ENCODE peak calls at places on chromosomes 13 and 19, in ten cellular contexts. B is BJ; D is omental fat pad; W is endodermal cell; G is CD8-positive, alpha-beta T cell; V is Peyer's patch; Q is suprapubic skin; I is WTC11; N is heart right ventricle; M is cardiac muscle cell. T is an unnamed sample.

GRCh38 chr13:66402546-66402945 is 827.6 kb downstream of the PCDH9 start:
- DNase-seq in B (no peak), D (no peak), W (no peak), G (no peak), V (no peak), Q (no peak), I (no peak), N (no peak), M (no peak), T (no peak)

GRCh38 chr13:45068036-45069001 is 52.0 kb upstream of the GTF2F2 start:
- DNase-seq in B (no peak), D (no peak), W (no peak), G (no peak), V (no peak), Q (no peak), I (no peak), N (no peak), M (no peak), T (no peak)

GRCh38 chr19:41373993-41374392 is 2.3 kb upstream of the TMEM91 start:
- DNase-seq in B (peak; percentile 71), D (no peak), W (no peak), G (no peak), V (peak; percentile 75), Q (peak; percentile 91), I (no peak), N (peak; percentile 89), M (no peak), T (no peak)

GRCh38 chr19:41166888-41167804 is 25.9 kb upstream of the CYP2S1 start:
- DNase-seq in B (no peak), D (no peak), W (no peak), G (no peak), V (peak; percentile 88), Q (no peak), I (no peak), N (no peak), M (no peak), T (no peak)

GRCh38 chr13:19172647-19173030 is 9.0 kb downstream of the TUBA3C start:
- DNase-seq in B (no peak), D (no peak), W (no peak), G (no peak), V (no peak), Q (no peak), I (no peak), N (no peak), M (no peak), T (no peak)

GRCh38 chr19:47124937-47125668 is 5.5 kb upstream of the SAE1 start:
- DNase-seq in B (no peak), D (no peak), W (peak; percentile 76), G (no peak), V (no peak), Q (no peak), I (no peak), N (no peak), M (peak; percentile 84), T (no peak)

GRCh38 chr13:99760456-99760855 is 211.1 kb downstream of the ZIC5 start:
- DNase-seq in B (no peak), D (no peak), W (no peak), G (no peak), V (no peak), Q (no peak), I (no peak), N (no peak), M (no peak), T (no peak)

GRCh38 chr19:33794578-33795369 is 1.9 kb upstream of the KCTD15 start:
- DNase-seq in B (no peak), D (no peak), W (peak; percentile 69), G (no peak), V (no peak), Q (no peak), I (peak; percentile 54), N (peak; percentile 54), M (no peak), T (no peak)

GRCh38 chr19:4083677-4084546 is 17.2 kb upstream of the ZBTB7A start:
- DNase-seq in B (no peak), D (no peak), W (no peak), G (peak; percentile 50), V (peak; percentile 79), Q (no peak), I (no peak), N (no peak), M (no peak), T (no peak)

GRCh38 chr13:113969973-113970611 is 3.8 kb downstream of the C13orf46 start:
- DNase-seq in B (no peak), D (no peak), W (no peak), G (no peak), V (peak; percentile 54), Q (no peak), I (peak; percentile 8), N (no peak), M (no peak), T (peak; percentile 43)

GRCh38 chr13:46181799-46182490 is at the start of gene LCP1:
- DNase-seq in B (no peak), D (no peak), W (peak; percentile 47), G (peak; percentile 87), V (peak; percentile 88), Q (no peak), I (no peak), N (no peak), M (no peak), T (peak; percentile 81)

GRCh38 chr19:35755550-35756371 is 1.1 kb downstream of the HSPB6 start:
- DNase-seq in B (no peak), D (peak; percentile 36), W (peak; percentile 60), G (peak; percentile 57), V (peak; percentile 80), Q (peak; percentile 93), I (peak; percentile 15), N (peak; percentile 93), M (no peak), T (no peak)

GRCh38 chr19:17336872-17337674 is at the start of gene GTPBP3:
- DNase-seq in B (peak; percentile 86), D (peak; percentile 92), W (peak; percentile 99), G (peak; percentile 99), V (peak; percentile 99), Q (peak; percentile 99), I (peak; percentile 98), N (peak; percentile 94), M (peak; percentile 99), T (peak; percentile 95)

DNA sequence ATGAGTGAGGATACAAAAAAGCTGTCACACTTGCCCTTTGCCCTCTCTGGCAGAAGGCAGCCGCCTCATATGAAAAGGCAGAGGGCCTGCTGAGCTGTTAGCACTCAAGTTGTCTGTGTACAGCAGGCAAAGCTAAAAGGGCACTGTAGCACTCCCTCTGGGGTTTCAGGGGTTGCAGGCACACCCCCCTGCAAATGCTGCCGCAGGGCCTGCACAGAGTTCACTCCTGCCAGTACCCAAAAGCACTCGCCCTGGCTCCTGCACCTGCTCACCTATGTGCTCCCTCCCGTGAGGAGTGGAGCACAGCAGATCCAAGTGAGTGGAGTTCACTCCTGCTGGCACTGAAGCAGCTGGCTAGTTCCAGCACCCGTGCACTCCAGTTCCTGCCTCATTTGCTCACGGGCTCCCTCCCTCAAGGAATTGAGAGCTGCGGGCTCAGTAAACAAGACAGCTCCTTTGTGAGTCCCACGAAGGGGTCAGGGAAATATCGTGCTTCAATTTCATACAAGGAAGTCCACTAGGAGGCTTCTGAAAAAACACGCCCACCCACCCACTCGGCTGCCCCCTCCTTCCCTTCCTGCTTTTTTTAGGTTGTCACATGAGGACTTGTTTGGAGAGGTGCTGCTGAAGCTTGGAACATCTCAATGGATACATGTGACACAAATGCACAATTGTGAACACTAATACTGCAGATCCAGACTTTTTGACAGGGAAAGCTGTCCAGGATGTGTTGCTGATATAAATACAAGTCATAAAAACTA is 9.9 kb upstream of the RCBTB2 start:
- DNase-seq in B (no peak), D (no peak), W (peak; percentile 73), G (no peak), V (peak; percentile 57), Q (no peak), I (peak; percentile 41), N (peak; percentile 47), M (peak; percentile 74), T (no peak)
- TF ChIP-seq CTCF in B (peak; percentile 21), D (no peak), W (peak; percentile 38), G (no peak), V (no peak), Q (no peak), I (no peak), N (peak; percentile 17), M (peak; percentile 11), T (peak; percentile 15)

GRCh38 chr13:90732049-90732448 is 615.4 kb upstream of the MIR17HG start:
- DNase-seq in B (no peak), D (no peak), W (peak; percentile 78), G (no peak), V (no peak), Q (no peak), I (peak; percentile 49), N (no peak), M (no peak), T (no peak)
- TF ChIP-seq CTCF in B (no peak), D (no peak), W (peak; percentile 61), G (no peak), V (no peak), Q (no peak), I (no peak), N (no peak), M (no peak), T (no peak)

GRCh38 chr19:18419195-18419698 is at the start of gene SSBP4:
- DNase-seq in B (no peak), D (no peak), W (peak; percentile 88), G (peak; percentile 58), V (peak; percentile 79), Q (no peak), I (peak; percentile 69), N (peak; percentile 82), M (peak; percentile 83), T (no peak)
- TF ChIP-seq CTCF in B (no peak), D (no peak), W (peak; percentile 64), G (no peak), V (peak; percentile 68), Q (peak; percentile 42), I (no peak), N (peak; percentile 22), M (no peak), T (peak; percentile 64)

GRCh38 chr13:36356058-36356457 is 9.9 kb upstream of the SPART start:
- DNase-seq in B (no peak), D (no peak), W (no peak), G (no peak), V (no peak), Q (no peak), I (no peak), N (no peak), M (no peak), T (no peak)
- TF ChIP-seq CTCF in B (no peak), D (no peak), W (no peak), G (no peak), V (no peak), Q (no peak), I (no peak), N (no peak), M (no peak), T (no peak)

DNA sequence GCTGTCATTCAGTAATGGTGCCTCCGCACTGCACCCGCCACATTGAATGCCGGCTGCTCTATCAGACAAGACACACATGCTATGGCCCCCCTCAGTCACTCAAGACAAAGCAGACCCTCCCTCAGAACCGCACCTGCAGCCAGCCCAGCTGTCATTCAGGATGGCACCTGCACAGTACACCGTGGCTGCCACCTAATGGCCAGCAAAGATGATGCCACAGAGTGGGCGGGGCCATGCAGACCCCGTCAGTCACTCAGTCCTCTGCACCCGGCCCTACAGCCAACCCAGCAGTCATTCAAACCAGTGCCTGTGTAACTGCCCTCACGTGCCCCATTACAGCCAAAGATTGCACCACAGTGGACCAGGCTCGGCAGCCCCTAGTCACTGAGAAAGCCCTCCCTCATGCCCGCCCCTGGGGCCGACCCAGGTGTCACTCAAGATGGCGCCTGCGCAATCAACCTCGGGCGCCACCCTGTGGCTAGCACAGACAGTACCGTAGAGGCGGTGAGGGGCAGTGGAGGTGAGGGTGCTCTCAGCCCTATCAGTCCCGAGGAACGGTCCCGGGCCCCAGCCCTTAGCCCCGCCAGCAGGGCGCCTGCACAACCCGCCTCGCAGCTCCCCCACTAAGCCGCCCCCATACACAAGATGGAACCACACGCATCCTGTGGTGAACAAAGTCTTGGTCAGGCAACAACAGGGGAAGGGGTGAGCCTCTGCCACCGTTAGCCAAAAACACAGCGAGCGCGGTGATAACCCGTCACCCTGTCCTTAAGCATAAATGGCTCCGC is 2.4 kb downstream of the PEG3 start:
- DNase-seq in B (no peak), D (peak; percentile 52), W (no peak), G (no peak), V (peak; percentile 46), Q (peak; percentile 83), I (no peak), N (peak; percentile 75), M (no peak), T (peak; percentile 69)
- TF ChIP-seq CTCF in B (no peak), D (no peak), W (no peak), G (no peak), V (no peak), Q (peak; percentile 46), I (no peak), N (peak; percentile 45), M (peak; percentile 38), T (peak; percentile 15)